ENCODE peak calls at places on chromosomes 4 and X, in nine cellular contexts. One of them, this sample, is unnamed. For H3K36me3 and H3K27me3, the result is how much of the 10 kb centered on the place peaks cover.

GRCh38 chr4:178814908-178815307 is 1372.7 kb upstream of the AGA start:
- DNase-seq in stomach: no peak
- DNase-seq in CD8-positive, alpha-beta T cell: no peak
- DNase-seq in uterus: no peak
- DNase-seq in tibial artery: no peak
- DNase-seq in bronchial epithelial cell: no peak
- DNase-seq in pancreas: no peak
- DNase-seq in PC-3: peak
- DNase-seq in psoas muscle: no peak
- DNase-seq in this sample: no peak

GRCh38 chrX:335758-336155 is 17.2 kb upstream of the GTPBP6 start:
- DNase-seq in stomach: no peak
- DNase-seq in CD8-positive, alpha-beta T cell: no peak
- DNase-seq in uterus: no peak
- DNase-seq in tibial artery: no peak
- DNase-seq in bronchial epithelial cell: no peak
- DNase-seq in pancreas: no peak
- DNase-seq in PC-3: no peak
- DNase-seq in psoas muscle: no peak
- DNase-seq in this sample: no peak

GRCh38 chr4:38323141-38323634 is 340.8 kb upstream of the KLF3 start:
- DNase-seq in stomach: no peak
- DNase-seq in CD8-positive, alpha-beta T cell: no peak
- DNase-seq in uterus: no peak
- DNase-seq in tibial artery: no peak
- DNase-seq in bronchial epithelial cell: no peak
- DNase-seq in pancreas: no peak
- DNase-seq in PC-3: peak
- DNase-seq in psoas muscle: no peak
- DNase-seq in this sample: no peak

GRCh38 chr4:106079616-106080015 is 184.3 kb downstream of the NPNT start:
- DNase-seq in stomach: no peak
- DNase-seq in CD8-positive, alpha-beta T cell: no peak
- DNase-seq in uterus: no peak
- DNase-seq in tibial artery: no peak
- DNase-seq in bronchial epithelial cell: no peak
- DNase-seq in pancreas: no peak
- DNase-seq in PC-3: no peak
- DNase-seq in psoas muscle: no peak
- DNase-seq in this sample: no peak

GRCh38 chr4:54879576-54879975 is 221.8 kb downstream of the KIT start:
- DNase-seq in stomach: no peak
- DNase-seq in CD8-positive, alpha-beta T cell: no peak
- DNase-seq in uterus: no peak
- DNase-seq in tibial artery: no peak
- DNase-seq in bronchial epithelial cell: no peak
- DNase-seq in pancreas: no peak
- DNase-seq in PC-3: peak
- DNase-seq in psoas muscle: no peak
- DNase-seq in this sample: no peak

GRCh38 chr4:137707626-137708025 is 175.3 kb upstream of the PCDH18 start:
- DNase-seq in stomach: no peak
- DNase-seq in CD8-positive, alpha-beta T cell: no peak
- DNase-seq in uterus: no peak
- DNase-seq in tibial artery: no peak
- DNase-seq in bronchial epithelial cell: peak
- DNase-seq in pancreas: no peak
- DNase-seq in PC-3: peak
- DNase-seq in psoas muscle: no peak
- DNase-seq in this sample: no peak

GRCh38 chr4:1491630-1492457 is 85.6 kb upstream of the NKX1-1 start:
- DNase-seq in stomach: no peak
- DNase-seq in CD8-positive, alpha-beta T cell: no peak
- DNase-seq in uterus: no peak
- DNase-seq in tibial artery: no peak
- DNase-seq in bronchial epithelial cell: no peak
- DNase-seq in pancreas: no peak
- DNase-seq in PC-3: no peak
- DNase-seq in psoas muscle: no peak
- DNase-seq in this sample: peak

GRCh38 chr4:136651278-136651667 is 881.0 kb downstream of the PCDH18 start:
- DNase-seq in stomach: no peak
- DNase-seq in CD8-positive, alpha-beta T cell: no peak
- DNase-seq in uterus: no peak
- DNase-seq in tibial artery: no peak
- DNase-seq in bronchial epithelial cell: peak
- DNase-seq in pancreas: no peak
- DNase-seq in PC-3: peak
- DNase-seq in psoas muscle: no peak
- DNase-seq in this sample: no peak

GRCh38 chr4:166862032-166862431 is 372.3 kb downstream of the SPOCK3 start:
- DNase-seq in stomach: no peak
- DNase-seq in CD8-positive, alpha-beta T cell: no peak
- DNase-seq in uterus: no peak
- DNase-seq in tibial artery: no peak
- DNase-seq in bronchial epithelial cell: no peak
- DNase-seq in pancreas: no peak
- DNase-seq in PC-3: no peak
- DNase-seq in psoas muscle: no peak
- DNase-seq in this sample: no peak

GRCh38 chr4:93911671-93912070 is 83.1 kb downstream of the ATOH1 start:
- DNase-seq in stomach: no peak
- DNase-seq in CD8-positive, alpha-beta T cell: no peak
- DNase-seq in uterus: no peak
- DNase-seq in tibial artery: no peak
- DNase-seq in bronchial epithelial cell: peak
- DNase-seq in pancreas: no peak
- DNase-seq in PC-3: no peak
- DNase-seq in psoas muscle: no peak
- DNase-seq in this sample: no peak

GRCh38 chr4:148857234-148857972 is 415.2 kb upstream of the NR3C2 start:
- DNase-seq in stomach: no peak
- DNase-seq in CD8-positive, alpha-beta T cell: no peak
- DNase-seq in uterus: no peak
- DNase-seq in tibial artery: no peak
- DNase-seq in bronchial epithelial cell: peak
- DNase-seq in pancreas: no peak
- DNase-seq in PC-3: no peak
- DNase-seq in psoas muscle: no peak
- DNase-seq in this sample: no peak

GRCh38 chr4:184849184-184849583 is 23.4 kb upstream of the ACSL1 start:
- DNase-seq in stomach: no peak
- DNase-seq in CD8-positive, alpha-beta T cell: no peak
- DNase-seq in uterus: no peak
- DNase-seq in tibial artery: no peak
- DNase-seq in bronchial epithelial cell: no peak
- DNase-seq in pancreas: no peak
- DNase-seq in PC-3: no peak
- DNase-seq in psoas muscle: no peak
- DNase-seq in this sample: no peak

GRCh38 chr4:41933997-41934812 is 1.0 kb upstream of the TMEM33 start:
- DNase-seq in stomach: no peak
- DNase-seq in CD8-positive, alpha-beta T cell: no peak
- DNase-seq in uterus: no peak
- DNase-seq in tibial artery: no peak
- DNase-seq in bronchial epithelial cell: no peak
- DNase-seq in pancreas: peak
- DNase-seq in PC-3: no peak
- DNase-seq in psoas muscle: no peak
- DNase-seq in this sample: no peak

GRCh38 chr4:39978378-39978775 is 666 bp upstream of the PDS5A start:
- DNase-seq in stomach: no peak
- DNase-seq in CD8-positive, alpha-beta T cell: no peak
- DNase-seq in uterus: no peak
- DNase-seq in tibial artery: no peak
- DNase-seq in bronchial epithelial cell: no peak
- DNase-seq in pancreas: no peak
- DNase-seq in PC-3: no peak
- DNase-seq in psoas muscle: no peak
- DNase-seq in this sample: no peak

GRCh38 chr4:39976945-39977488 is 694 bp downstream of the PDS5A start:
- DNase-seq in stomach: peak
- DNase-seq in CD8-positive, alpha-beta T cell: peak
- DNase-seq in uterus: peak
- DNase-seq in tibial artery: peak
- DNase-seq in bronchial epithelial cell: no peak
- DNase-seq in pancreas: peak
- DNase-seq in PC-3: no peak
- DNase-seq in psoas muscle: no peak
- DNase-seq in this sample: peak

GRCh38 chr4:39976141-39976944 is 1.4 kb downstream of the PDS5A start:
- DNase-seq in stomach: peak
- DNase-seq in CD8-positive, alpha-beta T cell: peak
- DNase-seq in uterus: peak
- DNase-seq in tibial artery: peak
- DNase-seq in bronchial epithelial cell: peak
- DNase-seq in pancreas: peak
- DNase-seq in PC-3: peak
- DNase-seq in psoas muscle: peak
- DNase-seq in this sample: peak

GRCh38 chr4:39977489-39978377 is at the start of gene PDS5A:
- DNase-seq in stomach: peak
- DNase-seq in CD8-positive, alpha-beta T cell: peak
- DNase-seq in uterus: peak
- DNase-seq in tibial artery: peak
- DNase-seq in bronchial epithelial cell: peak
- DNase-seq in pancreas: peak
- DNase-seq in PC-3: peak
- DNase-seq in psoas muscle: peak
- DNase-seq in this sample: peak

DNA sequence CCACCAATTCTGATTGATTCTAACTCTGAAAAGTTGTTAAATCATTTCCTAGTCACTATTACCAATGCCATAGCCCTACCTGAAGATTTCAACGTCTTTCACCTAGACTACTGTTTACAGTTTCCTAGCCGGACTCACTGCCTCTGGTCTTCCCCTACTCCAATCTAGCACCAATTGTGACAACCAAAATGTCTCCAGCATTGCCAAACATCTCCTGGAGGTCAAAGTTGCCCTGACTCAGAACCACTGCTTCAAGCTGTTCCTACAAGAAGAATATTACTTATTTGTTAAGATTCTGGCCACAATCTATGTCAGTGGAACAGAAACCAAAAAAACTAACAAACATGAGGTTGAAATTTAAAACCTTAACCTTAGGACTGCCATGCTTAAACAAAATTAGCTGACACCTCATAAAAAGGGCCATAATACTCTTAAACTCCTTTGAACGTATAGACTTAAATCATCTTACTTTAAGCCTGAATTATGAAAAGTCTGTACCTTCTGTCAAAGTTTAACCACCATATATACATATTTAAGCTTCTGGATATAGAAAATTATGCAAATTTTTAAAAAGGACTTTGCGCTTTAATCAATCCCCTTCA is 2.1 kb downstream of the PDS5A start:
- DNase-seq in stomach: no peak
- DNase-seq in CD8-positive, alpha-beta T cell: no peak
- DNase-seq in uterus: no peak
- DNase-seq in tibial artery: no peak
- DNase-seq in bronchial epithelial cell: no peak
- DNase-seq in pancreas: no peak
- DNase-seq in PC-3: peak
- DNase-seq in psoas muscle: no peak
- DNase-seq in this sample: no peak
- H3K4me3 ChIP-seq in stomach: peak
- H3K4me3 ChIP-seq in CD8-positive, alpha-beta T cell: no peak
- H3K4me3 ChIP-seq in uterus: no peak
- H3K4me3 ChIP-seq in tibial artery: peak
- H3K4me3 ChIP-seq in bronchial epithelial cell: no peak
- H3K4me3 ChIP-seq in pancreas: no peak
- H3K4me3 ChIP-seq in PC-3: peak
- H3K4me3 ChIP-seq in psoas muscle: peak
- H3K4me3 ChIP-seq in this sample: no peak

GRCh38 chr4:8645753-8646124 is 53.2 kb downstream of the CPZ start:
- DNase-seq in stomach: peak
- DNase-seq in CD8-positive, alpha-beta T cell: no peak
- DNase-seq in uterus: no peak
- DNase-seq in tibial artery: no peak
- DNase-seq in bronchial epithelial cell: no peak
- DNase-seq in pancreas: no peak
- DNase-seq in PC-3: no peak
- DNase-seq in psoas muscle: no peak
- DNase-seq in this sample: peak

GRCh38 chr4:8644966-8645752 is 52.6 kb downstream of the CPZ start:
- DNase-seq in stomach: peak
- DNase-seq in CD8-positive, alpha-beta T cell: no peak
- DNase-seq in uterus: no peak
- DNase-seq in tibial artery: no peak
- DNase-seq in bronchial epithelial cell: no peak
- DNase-seq in pancreas: no peak
- DNase-seq in PC-3: no peak
- DNase-seq in psoas muscle: no peak
- DNase-seq in this sample: peak

GRCh38 chr4:8643441-8643840 is 50.9 kb downstream of the CPZ start:
- DNase-seq in stomach: peak
- DNase-seq in CD8-positive, alpha-beta T cell: no peak
- DNase-seq in uterus: no peak
- DNase-seq in tibial artery: no peak
- DNase-seq in bronchial epithelial cell: no peak
- DNase-seq in pancreas: peak
- DNase-seq in PC-3: no peak
- DNase-seq in psoas muscle: no peak
- DNase-seq in this sample: no peak

GRCh38 chr4:8643986-8644385 is 51.4 kb downstream of the CPZ start:
- DNase-seq in stomach: peak
- DNase-seq in CD8-positive, alpha-beta T cell: no peak
- DNase-seq in uterus: no peak
- DNase-seq in tibial artery: no peak
- DNase-seq in bronchial epithelial cell: no peak
- DNase-seq in pancreas: no peak
- DNase-seq in PC-3: no peak
- DNase-seq in psoas muscle: no peak
- DNase-seq in this sample: no peak

GRCh38 chr4:8644461-8644891 is 51.9 kb downstream of the CPZ start:
- DNase-seq in stomach: peak
- DNase-seq in CD8-positive, alpha-beta T cell: no peak
- DNase-seq in uterus: no peak
- DNase-seq in tibial artery: no peak
- DNase-seq in bronchial epithelial cell: no peak
- DNase-seq in pancreas: no peak
- DNase-seq in PC-3: no peak
- DNase-seq in psoas muscle: no peak
- DNase-seq in this sample: peak
- H3K36me3 ChIP-seq in stomach: under half
- H3K36me3 ChIP-seq in CD8-positive, alpha-beta T cell: under half
- H3K36me3 ChIP-seq in uterus: under half
- H3K36me3 ChIP-seq in tibial artery: under half
- H3K36me3 ChIP-seq in bronchial epithelial cell: under half
- H3K36me3 ChIP-seq in pancreas: under half
- H3K36me3 ChIP-seq in PC-3: under half
- H3K36me3 ChIP-seq in psoas muscle: under half
- H3K36me3 ChIP-seq in this sample: under half

GRCh38 chrX:152674135-152674534 is 24.5 kb upstream of the MAGEA3 start:
- DNase-seq in stomach: no peak
- DNase-seq in CD8-positive, alpha-beta T cell: no peak
- DNase-seq in uterus: no peak
- DNase-seq in tibial artery: no peak
- DNase-seq in bronchial epithelial cell: no peak
- DNase-seq in pancreas: no peak
- DNase-seq in PC-3: no peak
- DNase-seq in psoas muscle: no peak
- DNase-seq in this sample: no peak
- H3K27me3 ChIP-seq in stomach: under half
- H3K27me3 ChIP-seq in CD8-positive, alpha-beta T cell: under half
- H3K27me3 ChIP-seq in uterus: under half
- H3K27me3 ChIP-seq in tibial artery: under half
- H3K27me3 ChIP-seq in bronchial epithelial cell: under half
- H3K27me3 ChIP-seq in pancreas: under half
- H3K27me3 ChIP-seq in PC-3: under half
- H3K27me3 ChIP-seq in psoas muscle: under half
- H3K27me3 ChIP-seq in this sample: under half

GRCh38 chrX:4035874-4036273 is 322.4 kb upstream of the PRKX start:
- DNase-seq in stomach: no peak
- DNase-seq in CD8-positive, alpha-beta T cell: no peak
- DNase-seq in uterus: no peak
- DNase-seq in tibial artery: no peak
- DNase-seq in bronchial epithelial cell: no peak
- DNase-seq in pancreas: no peak
- DNase-seq in PC-3: no peak
- DNase-seq in psoas muscle: no peak
- DNase-seq in this sample: no peak
- H3K4me3 ChIP-seq in stomach: no peak
- H3K4me3 ChIP-seq in CD8-positive, alpha-beta T cell: no peak
- H3K4me3 ChIP-seq in uterus: no peak
- H3K4me3 ChIP-seq in tibial artery: no peak
- H3K4me3 ChIP-seq in bronchial epithelial cell: no peak
- H3K4me3 ChIP-seq in pancreas: no peak
- H3K4me3 ChIP-seq in PC-3: no peak
- H3K4me3 ChIP-seq in psoas muscle: no peak
- H3K4me3 ChIP-seq in this sample: no peak